ENCODE peak calls at places on chromosomes 4 and X, in seven cellular contexts. H is HCT116, I is SK-N-SH, Y is HepG2, M is K562, B is H1, Z is GM12878. E is an unnamed sample.

GRCh38 chr4:17722361-17722710 is 59.1 kb downstream of the FAM184B start:
- DNase-seq in H (no peak), Y (no peak), Z (no peak), B (peak), I (no peak), M (no peak), E (no peak)

GRCh38 chrX:79081895-79082512 is 62.5 kb upstream of the GPR174 start:
- DNase-seq in I (peak), Y (no peak), M (peak), Z (peak), B (no peak), H (no peak), E (no peak)

GRCh38 chrX:5898463-5898862 is 330.2 kb downstream of the NLGN4X start:
- DNase-seq in M (no peak), B (no peak), I (no peak), Z (no peak), Y (no peak), H (no peak), E (no peak)

GRCh38 chr4:986949-987688 is at the start of gene IDUA:
- DNase-seq in Y (peak), B (peak), Z (no peak), I (peak), H (peak), M (peak), E (peak)

GRCh38 chrX:41381685-41382084 is 47.7 kb downstream of the DDX3X start:
- DNase-seq in Y (peak), Z (no peak), H (peak), M (peak), I (no peak), B (no peak), E (no peak)

GRCh38 chrX:130485870-130486269 is 84.1 kb downstream of the RBMX2 start:
- DNase-seq in M (no peak), I (no peak), Z (no peak), H (no peak), Y (no peak), B (no peak), E (no peak)

GRCh38 chr4:56641494-56642051 is 39.5 kb downstream of the HOPX start:
- DNase-seq in H (peak), Y (no peak), Z (no peak), I (no peak), B (no peak), M (no peak), E (no peak)

GRCh38 chr4:4857001-4857808 is 2.3 kb upstream of the MSX1 start:
- DNase-seq in I (no peak), B (no peak), Y (no peak), Z (no peak), M (no peak), H (no peak), E (no peak)

GRCh38 chr4:182145360-182145905 is 97.8 kb upstream of the TENM3 start:
- DNase-seq in I (peak), H (no peak), B (no peak), M (no peak), Y (no peak), Z (no peak), E (no peak)

DNA sequence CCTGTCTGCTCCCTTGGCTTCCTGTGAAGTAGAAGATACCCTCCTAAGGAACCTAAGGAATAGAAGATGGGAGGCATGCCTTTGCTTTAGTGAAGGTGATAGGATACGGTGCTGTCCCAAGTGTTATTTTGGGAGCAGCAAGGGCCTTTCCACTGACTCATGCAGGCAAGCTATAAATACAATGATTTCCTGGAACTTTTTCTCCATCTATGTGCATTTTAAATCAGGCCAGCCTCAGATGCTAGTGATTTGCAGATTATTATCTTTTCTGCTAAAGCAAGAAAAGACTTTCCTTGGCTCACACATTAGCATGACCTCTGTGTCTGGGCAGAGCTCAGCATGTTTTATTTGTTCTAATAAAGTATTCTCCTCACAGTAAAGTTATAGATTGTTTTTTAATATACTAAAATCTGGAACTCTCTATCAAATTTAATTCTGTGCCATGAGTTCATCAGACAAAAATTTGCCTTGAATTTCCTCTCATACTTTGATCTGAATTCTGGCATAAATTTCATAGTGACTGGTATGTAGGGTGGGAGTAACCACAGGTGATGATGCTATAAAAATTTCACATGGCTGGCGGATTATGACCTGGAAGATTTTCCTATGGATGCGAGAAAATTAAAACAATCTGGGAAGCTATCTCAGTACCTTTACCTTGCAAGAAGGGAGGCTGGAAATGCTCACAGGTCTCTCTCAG is 131.7 kb downstream of the REPS2 start:
- DNase-seq in H (no peak), Y (no peak), Z (no peak), M (no peak), I (no peak), B (no peak), E (no peak)
- TF ChIP-seq JUND in H (no peak), Y (no peak), Z (no peak), M (no peak), I (peak), B (no peak), E (no peak)

DNA sequence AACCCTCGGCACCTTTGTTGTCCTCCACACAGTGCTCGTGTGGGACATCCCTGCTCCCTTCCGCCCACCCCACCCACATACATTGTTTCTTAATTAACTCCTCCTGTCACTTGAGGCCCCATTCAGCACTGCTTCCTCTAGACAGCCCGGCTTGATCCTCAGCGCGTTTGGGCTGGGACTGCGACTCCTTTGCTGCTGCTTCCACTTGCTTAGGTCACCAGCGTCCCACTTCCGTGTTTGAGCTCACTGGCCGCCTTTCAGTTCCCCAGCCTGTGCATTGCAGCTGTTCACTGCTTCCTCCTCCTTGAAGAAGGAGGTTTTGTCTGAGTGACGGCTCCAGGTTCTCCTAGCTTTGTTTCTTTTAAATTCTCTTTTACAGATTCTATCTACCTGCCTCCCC is 16.1 kb downstream of the RNF4 start:
- DNase-seq in I (no peak), Z (peak), H (no peak), M (peak), Y (no peak), B (no peak), E (no peak)
- TF ChIP-seq JUND in I (no peak), Z (no peak), H (no peak), M (no peak), Y (no peak), B (no peak), E (no peak)

GRCh38 chrX:113644426-113644825 is 803.8 kb upstream of the AMOT start:
- DNase-seq in Z (no peak), I (no peak), H (no peak), Y (no peak), M (no peak), B (no peak), E (no peak)
- TF ChIP-seq JUND in Z (no peak), I (no peak), H (no peak), Y (no peak), M (no peak), B (no peak), E (no peak)

GRCh38 chr4:170423137-170423536 is 333.4 kb upstream of the AADAT start:
- DNase-seq in H (no peak), B (no peak), Z (no peak), I (no peak), Y (no peak), M (no peak), E (no peak)

GRCh38 chr4:170428929-170429328 is 339.2 kb upstream of the AADAT start:
- DNase-seq in M (no peak), Y (no peak), Z (no peak), I (no peak), H (no peak), B (peak), E (no peak)
- TF ChIP-seq JUND in M (no peak), Y (no peak), Z (no peak), I (no peak), H (no peak), B (no peak), E (no peak)

GRCh38 chr4:127708985-127709384 is 21.2 kb upstream of the SLC25A31 start:
- DNase-seq in Y (peak), Z (no peak), I (no peak), H (peak), M (no peak), B (no peak), E (no peak)
- TF ChIP-seq JUND in Y (no peak), Z (no peak), I (peak), H (peak), M (no peak), B (no peak), E (no peak)

GRCh38 chr4:113979157-113979972 is at the start of gene ARSJ:
- DNase-seq in M (no peak), Z (no peak), I (peak), B (peak), H (peak), Y (no peak), E (peak)
- TF ChIP-seq JUND in M (no peak), Z (no peak), I (peak), B (no peak), H (no peak), Y (no peak), E (no peak)

GRCh38 chr4:140662082-140662869 is 93.5 kb upstream of the UCP1 start:
- DNase-seq in B (no peak), Y (peak), H (no peak), Z (no peak), I (no peak), M (no peak), E (no peak)

GRCh38 chr4:140668111-140668510 is 88.1 kb downstream of the TBC1D9 start:
- DNase-seq in B (no peak), Y (no peak), I (no peak), M (no peak), Z (no peak), H (no peak), E (no peak)

GRCh38 chr4:140672366-140672765 is 83.8 kb downstream of the TBC1D9 start:
- DNase-seq in I (no peak), H (no peak), B (no peak), Y (no peak), M (no peak), Z (no peak), E (no peak)

GRCh38 chr4:140661550-140661949 is 92.8 kb upstream of the UCP1 start:
- DNase-seq in Z (no peak), M (no peak), Y (peak), B (no peak), I (no peak), H (no peak), E (no peak)

DNA sequence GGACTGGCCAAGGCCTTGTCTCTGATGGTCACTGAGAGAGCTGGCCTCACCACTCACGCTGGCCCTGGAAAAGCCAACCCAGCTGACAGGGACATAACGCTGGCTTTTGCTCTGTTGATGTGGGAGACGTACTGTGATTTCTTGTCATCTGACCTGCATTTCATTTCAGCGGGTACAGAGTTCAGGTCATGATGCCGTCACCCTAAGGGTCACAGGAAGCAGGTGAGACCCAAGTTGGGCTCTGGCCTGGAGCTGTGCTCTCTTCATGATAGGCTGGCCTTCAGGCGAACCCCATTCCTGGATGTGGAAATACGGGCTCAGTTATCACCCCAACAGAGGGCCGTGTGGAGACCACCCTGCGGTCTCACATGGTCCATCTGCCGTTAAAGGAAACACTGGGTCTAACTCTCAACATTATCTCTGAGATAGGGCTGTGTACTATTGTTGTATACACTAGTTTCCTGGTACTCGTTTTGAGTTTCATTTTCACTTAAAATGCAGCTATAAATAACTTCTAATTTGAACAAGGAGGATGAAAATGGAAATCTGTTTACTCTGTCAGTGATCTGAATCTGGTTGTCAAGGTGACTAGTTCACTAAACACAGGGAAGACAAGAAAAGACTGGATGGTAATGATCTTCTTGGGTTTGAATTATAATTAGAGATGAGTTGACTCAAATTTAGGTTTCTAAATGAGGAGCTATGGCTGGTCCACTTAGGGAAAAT is 89.1 kb downstream of the TBC1D9 start:
- DNase-seq in Y (no peak), I (no peak), H (no peak), M (no peak), Z (no peak), B (no peak), E (no peak)
- TF ChIP-seq JUND in Y (no peak), I (no peak), H (no peak), M (no peak), Z (no peak), B (no peak), E (no peak)

DNA sequence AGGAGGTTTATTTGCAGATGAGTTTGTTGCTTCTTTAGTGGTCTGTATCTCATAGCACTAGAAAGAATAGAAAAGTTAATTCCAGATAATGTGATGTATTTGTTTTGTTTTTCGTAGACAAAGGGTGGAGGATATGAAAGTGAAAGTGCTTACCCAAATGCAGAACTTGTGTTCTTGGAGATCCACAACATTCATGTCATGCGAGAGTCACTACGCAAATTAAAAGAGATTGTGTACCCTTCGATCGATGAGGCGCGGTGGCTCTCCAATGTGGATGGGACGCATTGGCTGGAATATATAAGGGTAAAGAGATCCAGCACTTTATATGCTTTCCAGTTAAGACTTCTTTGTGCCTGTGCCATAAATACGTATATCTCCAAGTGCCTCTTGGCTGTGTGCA is 43.3 kb downstream of the MTMR1 start:
- DNase-seq in B (no peak), H (no peak), Z (no peak), Y (no peak), M (no peak), I (no peak), E (no peak)
- TF ChIP-seq JUND in B (no peak), H (no peak), Z (no peak), Y (no peak), M (no peak), I (no peak), E (no peak)

DNA sequence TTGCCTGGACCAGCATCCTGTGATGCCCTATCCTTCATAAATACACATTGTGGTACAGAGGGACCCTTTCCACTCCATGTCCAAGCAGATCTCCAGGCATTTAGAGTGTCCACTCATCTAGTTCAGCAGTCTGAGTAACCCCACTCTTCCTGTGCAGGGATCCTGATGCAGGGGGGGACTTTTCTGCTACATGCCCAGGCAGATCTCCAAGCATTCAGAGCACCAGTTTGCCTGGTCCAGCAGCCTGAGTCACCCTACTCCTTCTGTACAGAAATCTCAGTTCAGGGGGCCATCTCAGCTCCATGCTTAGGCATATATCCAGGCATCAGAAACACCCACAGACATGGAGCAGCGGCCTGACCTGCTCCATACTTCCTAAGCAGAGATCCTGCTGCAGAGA is 1089.8 kb downstream of the FAT4 start:
- DNase-seq in I (no peak), H (no peak), Y (no peak), M (no peak), B (no peak), Z (no peak), E (no peak)
- TF ChIP-seq JUND in I (no peak), H (no peak), Y (no peak), M (no peak), B (no peak), Z (no peak), E (no peak)

DNA sequence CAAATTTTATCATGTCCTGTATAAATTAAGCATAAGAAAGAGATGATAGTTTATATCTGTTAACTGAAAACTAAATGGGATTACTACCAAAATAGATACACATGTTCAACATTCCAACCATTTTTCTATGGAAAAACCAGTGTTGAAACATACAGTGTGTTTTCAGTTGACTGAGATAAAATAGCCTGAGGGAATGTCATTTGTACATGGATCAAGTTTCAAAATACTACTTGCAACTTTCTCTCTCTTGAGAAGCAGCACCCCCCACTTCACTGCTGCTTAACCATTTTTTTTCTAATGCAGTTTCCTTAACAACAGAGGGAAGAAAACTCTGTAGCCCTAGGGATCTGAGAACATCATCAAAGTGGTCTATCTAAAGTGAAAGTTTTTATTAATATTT is 70.8 kb downstream of the NPNT start:
- DNase-seq in I (no peak), M (no peak), B (no peak), Z (no peak), H (no peak), Y (no peak), E (peak)
- TF ChIP-seq JUND in I (no peak), M (no peak), B (no peak), Z (no peak), H (no peak), Y (no peak), E (no peak)

E was measured in T47D.